ENCODE peak calls at places on chromosomes 16 and 17, in six cellular contexts. A is stomach, R is heart left ventricle, O is foreskin fibroblast, F is A549, W is NB4. C is an unnamed sample.

GRCh38 chr17:45902892-45903346 is 8.6 kb downstream of the MAPT start:
- DNase-seq in O (no peak), R (peak; percentile 54), A (peak; percentile 61), F (peak; percentile 28), W (no peak), C (no peak)

GRCh38 chr17:40479754-40480480 is 21.5 kb downstream of the TNS4 start:
- DNase-seq in R (peak; percentile 1), W (peak; percentile 39), A (no peak), F (peak; percentile 53), O (no peak), C (no peak)

GRCh38 chr16:22788190-22788530 is 25.8 kb upstream of the HS3ST2 start:
- DNase-seq in O (no peak), R (no peak), A (no peak), F (no peak), W (no peak), C (no peak)

GRCh38 chr17:55813944-55814343 is 63.1 kb downstream of the PCTP start:
- DNase-seq in O (no peak), R (no peak), A (no peak), W (no peak), F (no peak), C (no peak)

GRCh38 chr17:15263206-15263579 is 1.9 kb downstream of the PMP22 start:
- DNase-seq in R (peak; percentile 96), A (peak; percentile 54), O (peak; percentile 89), F (peak; percentile 84), W (no peak), C (peak; percentile 73)

GRCh38 chr17:10021239-10021638 is 116.2 kb upstream of the RCVRN start:
- DNase-seq in A (peak; percentile 36), R (peak; percentile 50), W (peak; percentile 95), F (no peak), O (no peak), C (peak; percentile 85)

GRCh38 chr16:3349175-3349574 is 6.5 kb upstream of the OR2C1 start:
- DNase-seq in R (no peak), O (no peak), F (no peak), A (no peak), W (no peak), C (no peak)

GRCh38 chr17:79949646-79950292 is 85.9 kb downstream of the TBC1D16 start:
- DNase-seq in W (peak; percentile 65), O (no peak), F (no peak), R (no peak), A (no peak), C (no peak)

GRCh38 chr16:31215287-31216115 is 1.4 kb downstream of the PYDC1 start:
- DNase-seq in F (peak; percentile 65), R (peak; percentile 68), A (peak; percentile 64), W (peak; percentile 76), O (peak; percentile 80), C (peak; percentile 69)

GRCh38 chr16:84540194-84540593 is 35.7 kb upstream of the MEAK7 start:
- DNase-seq in A (no peak), W (no peak), R (no peak), O (no peak), F (no peak), C (no peak)

GRCh38 chr16:57277586-57277985 is 6.9 kb downstream of the PLLP start:
- DNase-seq in A (no peak), F (peak; percentile 36), O (peak; percentile 75), R (no peak), W (peak; percentile 75), C (peak; percentile 77)

GRCh38 chr16:51146256-51146924 is 4.7 kb downstream of the SALL1 start:
- DNase-seq in O (peak; percentile 63), A (no peak), W (peak; percentile 46), F (no peak), R (no peak), C (peak; percentile 59)

GRCh38 chr17:31428111-31428510 is 36.6 kb downstream of the RAB11FIP4 start:
- DNase-seq in O (no peak), R (no peak), F (no peak), A (no peak), W (no peak), C (no peak)

GRCh38 chr17:17739388-17740066 is 58.3 kb downstream of the RAI1 start:
- DNase-seq in O (peak; percentile 90), F (peak; percentile 52), A (peak; percentile 50), R (peak; percentile 70), W (no peak), C (peak; percentile 73)

GRCh38 chr17:17742133-17742621 is 60.9 kb downstream of the RAI1 start:
- DNase-seq in O (peak; percentile 44), R (no peak), W (no peak), A (no peak), F (no peak), C (no peak)

GRCh38 chr17:17738901-17739300 is 57.6 kb downstream of the RAI1 start:
- DNase-seq in W (no peak), R (peak; percentile 76), F (peak; percentile 42), O (no peak), A (no peak), C (no peak)

GRCh38 chr17:17741346-17742023 is 60.2 kb downstream of the RAI1 start:
- DNase-seq in A (no peak), R (no peak), O (peak; percentile 76), W (no peak), F (no peak), C (no peak)

GRCh38 chr17:17740627-17741237 is 59.5 kb downstream of the RAI1 start:
- DNase-seq in W (no peak), A (no peak), O (no peak), R (no peak), F (no peak), C (no peak)
- H3K4me3 ChIP-seq in W (no peak overlapping the region), A (no peak overlapping the region), O (no peak overlapping the region), R (no peak overlapping the region), F (no peak overlapping the region), C (no peak overlapping the region)

DNA sequence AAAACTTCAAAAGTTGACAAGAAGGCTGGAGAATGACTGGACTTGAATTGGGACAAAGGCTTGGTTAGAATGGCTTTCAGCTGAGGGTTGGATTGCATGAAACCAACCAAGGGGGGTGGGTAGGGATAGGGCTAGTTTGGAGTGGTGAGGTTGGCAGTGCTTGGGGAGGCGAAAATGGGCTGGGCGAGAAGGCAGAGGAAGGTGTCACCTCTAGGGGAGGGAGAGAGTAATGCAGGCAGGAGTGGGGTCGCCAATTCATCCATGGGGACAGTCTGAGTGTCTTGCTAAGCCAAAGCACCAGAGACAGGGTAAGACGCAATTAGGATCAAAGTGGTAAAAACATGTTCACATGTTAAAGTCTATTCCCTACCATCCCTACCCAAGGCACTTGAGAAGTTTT is 6.2 kb upstream of the DNAH2 start:
- DNase-seq in O (peak; percentile 11), A (no peak), W (no peak), F (peak; percentile 54), R (no peak), C (no peak)
- TF ChIP-seq CTCF in O (no peak), A (no peak), W (no peak), F (no peak), R (no peak), C (no peak)

GRCh38 chr17:73723317-73723716 is 79.1 kb upstream of the SDK2 start:
- DNase-seq in W (no peak), O (no peak), F (no peak), A (no peak), R (no peak), C (no peak)

GRCh38 chr17:73720187-73720834 is 76.1 kb upstream of the SDK2 start:
- DNase-seq in F (no peak), O (no peak), W (peak; percentile 42), A (no peak), R (no peak), C (no peak)

GRCh38 chr17:73724341-73724740 is 80.1 kb upstream of the SDK2 start:
- DNase-seq in A (no peak), O (no peak), R (no peak), W (no peak), F (no peak), C (no peak)

GRCh38 chr17:73719588-73720071 is 75.4 kb upstream of the SDK2 start:
- DNase-seq in F (no peak), W (peak; percentile 34), O (no peak), R (peak; percentile 74), A (no peak), C (peak; percentile 3)

GRCh38 chr17:73722163-73722562 is 77.9 kb upstream of the SDK2 start:
- DNase-seq in A (no peak), O (no peak), W (no peak), F (no peak), R (no peak), C (no peak)
- H3K4me3 ChIP-seq in A (no peak overlapping the region), O (no peak overlapping the region), W (no peak overlapping the region), F (no peak overlapping the region), R (no peak overlapping the region), C (no peak overlapping the region)

GRCh38 chr17:58591455-58591854 is 77.0 kb upstream of the MTMR4 start:
- DNase-seq in A (no peak), R (no peak), W (no peak), O (no peak), F (no peak), C (no peak)
- TF ChIP-seq CTCF in A (no peak), R (no peak), W (no peak), O (no peak), F (no peak), C (no peak)

GRCh38 chr16:10946308-10946707 is 1.9 kb downstream of the CLEC16A start:
- DNase-seq in A (no peak), W (no peak), F (no peak), R (peak; percentile 23), O (no peak), C (no peak)
- H3K4me3 ChIP-seq in A (no peak overlapping the region), W (no peak overlapping the region), F (no peak overlapping the region), R (no peak overlapping the region), O (peak overlapping the region; percentile 89), C (peak overlapping the region; percentile 1)

GRCh38 chr16:87877942-87878507 is 8.7 kb upstream of the SLC7A5 start:
- DNase-seq in W (no peak), O (no peak), A (no peak), F (no peak), R (no peak), C (no peak)
- TF ChIP-seq CTCF in W (peak; percentile 18), O (peak; percentile 17), A (no peak), F (peak; percentile 14), R (no peak), C (no peak)